ENCODE peak calls at places on chromosome X, in five cellular contexts. V is keratinocyte, R is endodermal cell, X is neural progenitor cell, E is caudate nucleus. N is an unnamed sample.
A peak's percentile ranks its signal among the peaks of the same experiment; 100 is the strongest.

GRCh38 chrX:103879339-103879738 is 47.3 kb upstream of the RAB9B start:
- DNase-seq in V (no peak), R (no peak), X (no peak), E (no peak), N (peak; percentile 51)

GRCh38 chrX:147072747-147073146 is 258.2 kb upstream of the CXorf51A start:
- DNase-seq in V (no peak), R (no peak), X (no peak), E (no peak), N (no peak)

GRCh38 chrX:119809185-119809666 is 17.8 kb upstream of the RPL39 start:
- DNase-seq in V (no peak), R (no peak), X (no peak), E (no peak), N (no peak)

GRCh38 chrX:84064164-84064563 is 123.8 kb downstream of the RPS6KA6 start:
- DNase-seq in V (no peak), R (no peak), X (no peak), E (no peak), N (no peak)

GRCh38 chrX:133307637-133308485 is 89.7 kb upstream of the TFDP3 start:
- DNase-seq in V (no peak), R (peak; percentile 67), X (peak; percentile 92), E (peak; percentile 14), N (no peak)

GRCh38 chrX:11341274-11342256 is 48.4 kb downstream of the AMELX start:
- DNase-seq in V (peak; percentile 35), R (no peak), X (no peak), E (no peak), N (peak; percentile 75)

GRCh38 chrX:38138157-38138556 is 82.5 kb downstream of the SRPX start:
- DNase-seq in V (no peak), R (peak; percentile 53), X (no peak), E (no peak), N (no peak)

GRCh38 chrX:39398215-39398972 is 597.1 kb downstream of the MID1IP1 start:
- DNase-seq in V (no peak), R (no peak), X (no peak), E (no peak), N (no peak)

GRCh38 chrX:68454476-68455150 is 21.3 kb upstream of the OPHN1 start:
- DNase-seq in V (no peak), R (no peak), X (no peak), E (no peak), N (no peak)

GRCh38 chrX:9312922-9313867 is 151.7 kb upstream of the TBL1X start:
- DNase-seq in V (no peak), R (peak; percentile 78), X (no peak), E (no peak), N (no peak)

GRCh38 chrX:44747317-44747716 is 96.5 kb upstream of the DUSP21 start:
- DNase-seq in V (no peak), R (no peak), X (no peak), E (no peak), N (no peak)

GRCh38 chrX:39983715-39984114 is 114.0 kb downstream of the BCOR start:
- DNase-seq in V (no peak), R (no peak), X (no peak), E (no peak), N (peak; percentile 59)

GRCh38 chrX:73127700-73128241 is 48.5 kb upstream of the PABPC1L2A start:
- DNase-seq in V (no peak), R (peak; percentile 75), X (peak; percentile 3), E (peak; percentile 10), N (no peak)

GRCh38 chrX:27976284-27976683 is 5.0 kb downstream of the DCAF8L1 start:
- DNase-seq in V (no peak), R (no peak), X (no peak), E (no peak), N (no peak)

GRCh38 chrX:65920620-65921019 is 119.3 kb downstream of the VSIG4 start:
- DNase-seq in V (peak; percentile 33), R (peak; percentile 56), X (peak; percentile 8), E (no peak), N (peak; percentile 85)

GRCh38 chrX:38898261-38898660 is 97.0 kb downstream of the MID1IP1 start:
- DNase-seq in V (no peak), R (no peak), X (no peak), E (no peak), N (no peak)

GRCh38 chrX:66053414-66053813 is 13.5 kb upstream of the VSIG4 start:
- DNase-seq in V (no peak), R (peak; percentile 46), X (no peak), E (no peak), N (no peak)

DNA sequence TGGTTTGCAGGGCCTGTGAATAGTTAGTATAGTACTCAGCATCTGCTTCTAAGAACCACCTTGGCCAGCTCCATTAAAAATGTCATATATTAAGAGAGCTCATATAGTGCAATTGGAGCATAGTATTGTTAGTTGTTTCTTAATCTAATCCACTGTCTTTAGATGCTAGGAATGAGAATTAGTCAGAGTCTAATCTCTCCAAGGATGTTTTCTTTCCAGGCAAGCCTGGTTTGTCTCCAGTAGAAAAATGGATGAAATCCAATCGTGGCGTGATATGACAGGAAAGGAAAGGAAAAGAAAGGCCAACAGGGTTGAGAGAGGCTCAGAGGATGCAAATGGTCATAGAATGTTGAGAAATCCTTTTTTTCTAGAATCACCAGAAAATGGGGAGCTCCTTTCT is 15.0 kb upstream of the TMEM164 start:
- DNase-seq in V (no peak), R (no peak), X (no peak), E (no peak), N (no peak)
- H3K27ac ChIP-seq in V (no peak overlapping the region), R (no peak overlapping the region), X (no peak overlapping the region), E (no peak overlapping the region), N (no peak overlapping the region)

GRCh38 chrX:49198540-49199314 is 1.3 kb downstream of the SYP start:
- DNase-seq in V (no peak), R (no peak), X (no peak), E (no peak), N (no peak)
- H3K27ac ChIP-seq in V (no peak overlapping the region), R (no peak overlapping the region), X (no peak overlapping the region), E (no peak overlapping the region), N (no peak overlapping the region)

GRCh38 chrX:367349-367748 is 19.4 kb downstream of the PPP2R3B start:
- DNase-seq in V (no peak), R (no peak), X (no peak), E (no peak), N (no peak)
- H3K27ac ChIP-seq in V (no peak overlapping the region), R (no peak overlapping the region), X (no peak overlapping the region), E (no peak overlapping the region), N (no peak overlapping the region)

DNA sequence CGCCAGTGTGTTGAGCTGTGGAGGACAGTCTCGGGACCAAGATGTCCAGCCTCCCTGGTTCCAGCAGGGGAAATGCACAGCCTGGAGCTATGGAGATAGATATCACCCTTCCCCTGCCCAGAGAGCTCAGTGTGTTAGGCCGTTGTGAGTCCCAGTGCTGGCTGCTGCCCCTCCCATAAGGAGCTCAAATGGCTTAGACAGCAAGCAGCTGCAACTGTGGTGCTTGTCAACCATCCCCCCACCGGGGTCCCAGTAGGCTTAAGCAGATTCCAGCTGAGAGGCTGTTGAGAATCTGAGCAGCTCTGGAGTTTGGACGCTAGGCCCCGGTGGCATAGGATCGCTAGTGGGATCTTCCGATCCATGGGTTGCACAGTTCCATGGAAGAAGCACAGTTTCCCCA is 181.8 kb upstream of the POF1B start:
- DNase-seq in V (no peak), R (peak; percentile 42), X (peak; percentile 2), E (no peak), N (no peak)
- H3K27ac ChIP-seq in V (no peak overlapping the region), R (no peak overlapping the region), X (no peak overlapping the region), E (no peak overlapping the region), N (no peak overlapping the region)

GRCh38 chrX:2708601-2709200 is 17.6 kb downstream of the CD99 start:
- DNase-seq in V (no peak), R (no peak), X (no peak), E (no peak), N (no peak)

GRCh38 chrX:2712428-2712827 is 21.3 kb downstream of the CD99 start:
- DNase-seq in V (no peak), R (no peak), X (no peak), E (no peak), N (no peak)

GRCh38 chrX:2711441-2711840 is 20.3 kb downstream of the CD99 start:
- DNase-seq in V (no peak), R (no peak), X (no peak), E (no peak), N (no peak)

GRCh38 chrX:2710041-2710471 is 19.0 kb downstream of the CD99 start:
- DNase-seq in V (peak; percentile 74), R (peak; percentile 61), X (no peak), E (no peak), N (peak; percentile 92)

DNA sequence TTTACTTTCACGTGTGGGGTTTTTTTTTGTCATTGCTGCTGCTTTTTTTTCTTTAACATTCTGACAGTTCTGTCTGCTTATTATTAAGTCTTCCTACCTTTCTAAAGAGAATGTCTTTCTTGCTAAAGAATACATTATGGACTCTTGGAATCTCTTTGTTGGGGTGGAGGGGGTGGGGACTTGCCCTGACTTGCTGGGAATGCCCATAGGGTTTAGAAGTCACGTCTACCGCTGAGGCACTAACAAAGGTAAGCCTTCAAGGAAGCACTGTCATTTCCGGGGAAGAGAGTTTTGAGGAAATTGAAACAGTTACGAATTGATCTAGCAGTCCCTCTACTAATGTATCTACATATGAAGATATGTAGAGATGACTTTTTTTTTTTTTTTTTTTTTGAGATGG is 19.4 kb downstream of the CD99 start:
- DNase-seq in V (peak; percentile 92), R (no peak), X (peak; percentile 45), E (no peak), N (peak; percentile 97)
- H3K27ac ChIP-seq in V (peak overlapping the region; percentile 99), R (peak overlapping the region; percentile 85), X (peak overlapping the region; percentile 30), E (no peak overlapping the region), N (peak overlapping the region; percentile 98)

GRCh38 chrX:129760155-129760554 is 19.6 kb upstream of the SASH3 start:
- DNase-seq in V (no peak), R (no peak), X (no peak), E (no peak), N (no peak)
- H3K27ac ChIP-seq in V (no peak overlapping the region), R (no peak overlapping the region), X (no peak overlapping the region), E (no peak overlapping the region), N (no peak overlapping the region)

DNA sequence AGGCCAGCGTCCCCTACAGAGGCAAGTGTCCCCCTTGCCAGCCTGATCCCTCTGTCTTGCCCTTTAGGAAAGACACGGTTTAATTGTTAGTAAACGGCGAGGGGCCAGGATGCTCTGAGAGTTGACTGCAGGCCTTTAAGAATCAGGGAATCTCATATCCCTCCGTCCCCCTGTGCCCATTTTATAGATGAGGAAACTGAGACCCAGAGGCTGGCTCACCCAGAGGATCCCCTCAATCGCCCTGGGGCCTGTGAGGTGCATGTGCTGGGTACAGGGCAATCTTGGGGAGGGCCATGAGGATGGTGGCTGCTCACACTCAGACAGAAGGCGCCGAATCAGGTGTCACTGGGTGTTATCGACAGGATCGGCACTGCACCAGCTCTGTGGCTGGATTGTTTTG is 575 bp downstream of the ZNF185 start:
- DNase-seq in V (no peak), R (peak; percentile 40), X (peak; percentile 18), E (no peak), N (no peak)
- H3K27ac ChIP-seq in V (no peak overlapping the region), R (no peak overlapping the region), X (no peak overlapping the region), E (no peak overlapping the region), N (no peak overlapping the region)

GRCh38 chrX:47574609-47575325 is 7.5 kb upstream of the TIMP1 start:
- DNase-seq in V (no peak), R (peak; percentile 70), X (no peak), E (no peak), N (no peak)

GRCh38 chrX:47571896-47572295 is 10.3 kb upstream of the TIMP1 start:
- DNase-seq in V (no peak), R (no peak), X (no peak), E (no peak), N (no peak)

GRCh38 chrX:47574096-47574553 is 8.1 kb upstream of the TIMP1 start:
- DNase-seq in V (no peak), R (no peak), X (peak; percentile 56), E (no peak), N (no peak)

GRCh38 chrX:47572773-47573333 is 9.4 kb upstream of the TIMP1 start:
- DNase-seq in V (no peak), R (no peak), X (no peak), E (no peak), N (no peak)

GRCh38 chrX:47573334-47574095 is 8.7 kb upstream of the TIMP1 start:
- DNase-seq in V (no peak), R (peak; percentile 92), X (peak; percentile 84), E (no peak), N (peak; percentile 25)
- H3K27ac ChIP-seq in V (peak overlapping the region; percentile 58), R (peak overlapping the region; percentile 86), X (peak overlapping the region; percentile 74), E (no peak overlapping the region), N (peak overlapping the region; percentile 17)

N was measured in mammary epithelial cell.